ENCODE peak calls at places on chromosomes 1 and 21, in five cellular contexts. Z is ovary, Q is testis, K is thyroid gland, J is uterus. I is an unnamed sample.

GRCh38 chr1:53172751-53173498 is 23.7 kb upstream of the CPT2 start:
- DNase-seq in Q (no peak), Z (no peak), J (no peak), K (no peak), I (peak)

GRCh38 chr1:21262282-21263051 is 27.8 kb downstream of the ECE1 start:
- DNase-seq in Z (peak), K (peak), J (peak), Q (peak), I (peak)

GRCh38 chr21:42260121-42260520 is 41.2 kb downstream of the ABCG1 start:
- DNase-seq in Q (no peak), K (no peak), J (no peak), Z (no peak), I (no peak)

GRCh38 chr1:198937231-198938031 is 298.6 kb downstream of the PTPRC start:
- DNase-seq in K (peak), J (peak), Q (peak), Z (no peak), I (peak)

GRCh38 chr1:3369437-3370076 is 84.9 kb upstream of the ARHGEF16 start:
- DNase-seq in Z (peak), Q (peak), J (peak), K (peak), I (no peak)

GRCh38 chr1:203028067-203028783 is 1.9 kb downstream of the PPFIA4 start:
- DNase-seq in K (no peak), J (no peak), Z (no peak), Q (peak), I (no peak)

GRCh38 chr1:16430598-16430997 is 6.6 kb downstream of the SPATA21 start:
- DNase-seq in J (no peak), Q (no peak), Z (no peak), K (no peak), I (no peak)

GRCh38 chr1:225896937-225897549 is 8.1 kb upstream of the LEFTY1 start:
- DNase-seq in K (no peak), J (no peak), Q (no peak), Z (no peak), I (peak)

GRCh38 chr1:26541816-26542711 is 12.5 kb downstream of the RPS6KA1 start:
- DNase-seq in J (peak), K (peak), Z (peak), Q (peak), I (peak)

GRCh38 chr1:8520483-8520966 is 202.6 kb downstream of the SLC45A1 start:
- DNase-seq in Z (no peak), K (no peak), Q (no peak), J (no peak), I (no peak)

GRCh38 chr1:38858833-38859560 is 575 bp downstream of the RRAGC start:
- DNase-seq in J (peak), K (peak), Z (peak), Q (peak), I (peak)

GRCh38 chr1:238677567-238677966 is 708.8 kb upstream of the CHRM3 start:
- DNase-seq in J (no peak), Z (no peak), Q (no peak), K (no peak), I (no peak)

GRCh38 chr1:29218223-29218622 is 12.5 kb downstream of the MECR start:
- DNase-seq in K (no peak), J (no peak), Z (no peak), Q (no peak), I (no peak)

GRCh38 chr1:7847599-7847998 is 5.3 kb downstream of the UTS2 start:
- DNase-seq in Z (no peak), K (no peak), J (no peak), Q (no peak), I (no peak)

GRCh38 chr1:62230724-62231123 is 36.1 kb downstream of the L1TD1 start:
- DNase-seq in Q (no peak), K (no peak), J (no peak), Z (no peak), I (no peak)

GRCh38 chr21:46598563-46599250 is 6.2 kb downstream of the S100B start:
- DNase-seq in Z (no peak), J (no peak), Q (no peak), K (no peak), I (no peak)

GRCh38 chr1:114482585-114482984 is 28.4 kb downstream of the TRIM33 start:
- DNase-seq in J (no peak), K (no peak), Z (no peak), Q (no peak), I (no peak)

GRCh38 chr1:201436461-201436860 is 14.9 kb upstream of the TNNI1 start:
- DNase-seq in Z (no peak), K (no peak), J (no peak), Q (peak), I (no peak)

GRCh38 chr1:93692983-93693591 is 11.4 kb upstream of the BCAR3 start:
- DNase-seq in Q (no peak), J (no peak), Z (no peak), K (peak), I (no peak)

GRCh38 chr1:19309123-19309813 is 2.7 kb downstream of the AKR7A2 start:
- DNase-seq in Z (no peak), J (no peak), K (no peak), Q (no peak), I (no peak)

GRCh38 chr1:54487571-54488050 is 60.4 kb upstream of the ACOT11 start:
- DNase-seq in J (no peak), Z (peak), K (peak), Q (peak), I (no peak)

GRCh38 chr1:55554611-55555010 is 339.4 kb upstream of the USP24 start:
- DNase-seq in Z (no peak), J (no peak), K (no peak), Q (no peak), I (no peak)

GRCh38 chr21:31529406-31529805 is 130.1 kb upstream of the SOD1 start:
- DNase-seq in J (no peak), K (no peak), Q (no peak), Z (no peak), I (no peak)

GRCh38 chr1:67653304-67653703 is 31.7 kb upstream of the GADD45A start:
- DNase-seq in K (no peak), Z (no peak), J (no peak), Q (no peak), I (no peak)
- H3K27ac ChIP-seq in K (no peak), Z (no peak), J (peak), Q (no peak), I (no peak)

DNA sequence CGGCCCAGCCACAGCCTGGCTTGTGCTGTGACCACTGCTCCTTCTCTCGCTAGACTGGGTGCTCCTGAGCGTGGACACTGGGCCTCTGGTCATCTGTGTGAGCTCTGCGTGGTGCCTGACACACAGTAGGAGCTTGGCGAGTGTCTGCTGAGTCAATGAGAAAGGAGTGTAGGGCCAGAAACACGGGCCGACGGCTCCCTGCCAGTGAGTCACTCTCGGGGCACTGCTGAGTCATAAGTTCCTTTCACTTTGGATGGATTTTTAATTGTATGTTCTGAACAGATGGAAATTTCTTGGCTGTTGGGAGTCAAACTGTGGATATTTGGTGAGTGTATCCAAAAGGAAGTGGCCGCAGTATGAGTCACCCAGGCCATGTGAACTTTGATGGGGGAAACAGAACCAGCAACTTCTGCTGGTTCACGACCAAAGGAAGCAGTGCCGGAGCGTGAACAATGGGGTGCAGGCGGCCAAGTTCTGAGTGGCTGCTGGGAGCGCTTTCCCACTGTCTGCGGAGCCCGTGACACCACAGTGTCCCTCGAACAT is 41.0 kb upstream of the COL18A1 start:
- DNase-seq in Q (peak), K (peak), J (peak), Z (peak), I (peak)
- TF ChIP-seq POLR2A in Q (no peak), K (peak), J (peak), Z (peak), I (no peak)

DNA sequence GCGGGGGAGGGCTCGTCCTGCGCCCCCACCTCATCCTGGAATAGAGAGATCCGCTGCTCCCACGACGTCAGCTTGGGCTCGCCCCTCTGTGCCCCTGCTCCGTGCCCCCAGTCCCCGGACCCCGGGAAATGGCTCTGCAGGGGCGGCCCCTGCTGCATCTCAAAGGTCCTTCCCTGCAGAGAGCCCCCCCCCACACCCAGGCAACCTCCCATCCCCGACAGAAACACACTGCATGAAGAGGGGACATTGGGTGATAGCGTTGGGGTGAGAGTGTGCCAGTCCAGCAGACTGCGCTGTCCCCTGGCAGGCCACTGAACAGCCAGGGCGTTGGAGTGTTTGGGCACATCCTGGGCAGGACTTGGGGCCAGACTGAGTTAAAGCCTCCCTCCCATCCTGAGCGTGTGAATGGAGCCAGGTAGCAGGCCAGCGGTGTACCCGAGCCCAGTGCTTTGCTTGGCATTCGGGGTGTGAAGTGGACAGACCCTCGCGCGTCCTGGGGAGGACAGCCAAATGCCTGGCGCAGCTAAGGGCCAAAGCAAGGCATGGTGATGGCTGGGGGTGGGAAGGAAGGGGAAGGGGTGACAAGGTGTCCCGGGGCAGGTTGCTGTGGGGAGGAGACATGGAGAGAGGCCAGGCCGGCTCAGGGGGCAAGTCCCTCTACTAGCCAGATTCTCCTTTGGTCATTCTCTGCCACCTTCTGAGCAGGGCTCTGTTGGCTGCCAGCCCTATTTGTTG is 633 bp upstream of the ETNK2 start:
- DNase-seq in Z (no peak), K (peak), J (peak), Q (peak), I (no peak)
- H3K27ac ChIP-seq in Z (peak), K (peak), J (peak), Q (peak), I (peak)

GRCh38 chr21:32572574-32573420 is 12.5 kb downstream of the TCP10L start:
- DNase-seq in K (no peak), Z (no peak), J (no peak), Q (no peak), I (peak)
- TF ChIP-seq POLR2A in K (no peak), Z (no peak), J (no peak), Q (no peak), I (no peak)

DNA sequence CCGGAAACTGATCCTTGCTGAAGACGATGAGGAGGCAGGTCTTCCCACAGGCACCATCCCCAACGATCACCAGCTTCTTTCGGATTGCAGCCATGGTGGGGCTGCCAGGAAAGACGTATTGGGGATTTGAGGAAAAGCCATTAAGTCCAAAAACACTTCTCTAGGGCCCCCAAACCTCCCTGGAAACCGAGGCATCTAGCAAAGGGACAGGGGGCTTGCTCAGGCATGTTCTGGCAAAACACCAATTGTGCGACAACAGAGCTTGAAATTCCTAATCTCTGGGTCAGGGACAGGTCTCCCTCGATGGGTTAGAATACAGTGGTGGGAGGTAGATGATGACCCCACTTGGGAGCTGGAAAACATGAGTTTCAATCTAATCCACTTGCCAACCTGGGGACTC is 3.2 kb downstream of the RHOC start:
- DNase-seq in J (no peak), K (no peak), Z (no peak), Q (no peak), I (no peak)
- H3K27ac ChIP-seq in J (peak), K (peak), Z (peak), Q (no peak), I (peak)